ENCODE peak calls at places on chromosomes 2 and 18, in five cellular contexts. One of them, this sample, is unnamed.
A peak's percentile ranks its signal among the peaks of the same experiment; 100 is the strongest.

GRCh38 chr2:153963247-153963646 is 91.5 kb downstream of the GALNT13 start:
- DNase-seq in HEK293T: no peak
- DNase-seq in HepG2: no peak
- DNase-seq in H1: no peak
- DNase-seq in NT2/D1: no peak
- DNase-seq in this sample: no peak

GRCh38 chr2:231452799-231453508 is 11.3 kb downstream of the NCL start:
- DNase-seq in HEK293T: no peak
- DNase-seq in HepG2: peak; percentile 23
- DNase-seq in H1: no peak
- DNase-seq in NT2/D1: no peak
- DNase-seq in this sample: no peak

GRCh38 chr2:139514946-139515345 is 734.8 kb upstream of the NXPH2 start:
- DNase-seq in HEK293T: no peak
- DNase-seq in HepG2: no peak
- DNase-seq in H1: no peak
- DNase-seq in NT2/D1: no peak
- DNase-seq in this sample: no peak

GRCh38 chr2:157777425-157777824 is 98.7 kb downstream of the ACVR1 start:
- DNase-seq in HEK293T: peak; percentile 30
- DNase-seq in HepG2: peak; percentile 55
- DNase-seq in H1: no peak
- DNase-seq in NT2/D1: no peak
- DNase-seq in this sample: no peak

GRCh38 chr2:207258191-207258991 is 92.6 kb upstream of the KLF7 start:
- DNase-seq in HEK293T: no peak
- DNase-seq in HepG2: no peak
- DNase-seq in H1: peak; percentile 33
- DNase-seq in NT2/D1: no peak
- DNase-seq in this sample: no peak

GRCh38 chr2:100104718-100105677 is 37.4 kb downstream of the AFF3 start:
- DNase-seq in HEK293T: peak; percentile 61
- DNase-seq in HepG2: no peak
- DNase-seq in H1: no peak
- DNase-seq in NT2/D1: no peak
- DNase-seq in this sample: no peak

GRCh38 chr18:621181-621580 is 24.4 kb downstream of the CLUL1 start:
- DNase-seq in HEK293T: no peak
- DNase-seq in HepG2: no peak
- DNase-seq in H1: no peak
- DNase-seq in NT2/D1: no peak
- DNase-seq in this sample: no peak

GRCh38 chr2:160042054-160042453 is 20.4 kb downstream of the PLA2R1 start:
- DNase-seq in HEK293T: no peak
- DNase-seq in HepG2: no peak
- DNase-seq in H1: no peak
- DNase-seq in NT2/D1: no peak
- DNase-seq in this sample: no peak

GRCh38 chr18:12589419-12589818 is 68.5 kb downstream of the SPIRE1 start:
- DNase-seq in HEK293T: no peak
- DNase-seq in HepG2: no peak
- DNase-seq in H1: no peak
- DNase-seq in NT2/D1: no peak
- DNase-seq in this sample: no peak

GRCh38 chr2:203688798-203689197 is 17.6 kb upstream of the CD28 start:
- DNase-seq in HEK293T: no peak
- DNase-seq in HepG2: no peak
- DNase-seq in H1: no peak
- DNase-seq in NT2/D1: peak; percentile 3
- DNase-seq in this sample: peak; percentile 68

GRCh38 chr2:216350214-216350789 is 22.0 kb downstream of the MARCHF4 start:
- DNase-seq in HEK293T: no peak
- DNase-seq in HepG2: no peak
- DNase-seq in H1: no peak
- DNase-seq in NT2/D1: no peak
- DNase-seq in this sample: no peak

GRCh38 chr2:79824086-79824786 is 311.4 kb downstream of the CTNNA2 start:
- DNase-seq in HEK293T: no peak
- DNase-seq in HepG2: no peak
- DNase-seq in H1: no peak
- DNase-seq in NT2/D1: no peak
- DNase-seq in this sample: no peak

GRCh38 chr2:36713300-36713699 is 16.8 kb downstream of the VIT start:
- DNase-seq in HEK293T: no peak
- DNase-seq in HepG2: no peak
- DNase-seq in H1: no peak
- DNase-seq in NT2/D1: no peak
- DNase-seq in this sample: no peak

GRCh38 chr2:70957838-70958237 is 20.6 kb upstream of the ANKRD53 start:
- DNase-seq in HEK293T: no peak
- DNase-seq in HepG2: no peak
- DNase-seq in H1: no peak
- DNase-seq in NT2/D1: no peak
- DNase-seq in this sample: no peak

GRCh38 chr2:184363213-184363612 is 235.1 kb upstream of the ZNF804A start:
- DNase-seq in HEK293T: no peak
- DNase-seq in HepG2: peak; percentile 20
- DNase-seq in H1: no peak
- DNase-seq in NT2/D1: no peak
- DNase-seq in this sample: no peak

GRCh38 chr18:35776481-35776880 is 194.9 kb downstream of the GALNT1 start:
- DNase-seq in HEK293T: no peak
- DNase-seq in HepG2: no peak
- DNase-seq in H1: no peak
- DNase-seq in NT2/D1: no peak
- DNase-seq in this sample: no peak

GRCh38 chr2:233131991-233132390 is 71.8 kb downstream of the INPP5D start:
- DNase-seq in HEK293T: no peak
- DNase-seq in HepG2: no peak
- DNase-seq in H1: no peak
- DNase-seq in NT2/D1: no peak
- DNase-seq in this sample: no peak

GRCh38 chr18:22172594-22173049 is 3.2 kb downstream of the GATA6 start:
- DNase-seq in HEK293T: no peak
- DNase-seq in HepG2: no peak
- DNase-seq in H1: no peak
- DNase-seq in NT2/D1: no peak
- DNase-seq in this sample: no peak

GRCh38 chr2:64819774-64820688 is 166.3 kb upstream of the SERTAD2 start:
- DNase-seq in HEK293T: no peak
- DNase-seq in HepG2: no peak
- DNase-seq in H1: no peak
- DNase-seq in NT2/D1: no peak
- DNase-seq in this sample: peak; percentile 78

GRCh38 chr2:222436040-222436413 is 11.7 kb downstream of the SGPP2 start:
- DNase-seq in HEK293T: no peak
- DNase-seq in HepG2: no peak
- DNase-seq in H1: no peak
- DNase-seq in NT2/D1: no peak
- DNase-seq in this sample: no peak

GRCh38 chr2:192049362-192049761 is 145.4 kb downstream of the TMEFF2 start:
- DNase-seq in HEK293T: no peak
- DNase-seq in HepG2: no peak
- DNase-seq in H1: no peak
- DNase-seq in NT2/D1: no peak
- DNase-seq in this sample: no peak

GRCh38 chr2:174544156-174544555 is 53.4 kb downstream of the WIPF1 start:
- DNase-seq in HEK293T: no peak
- DNase-seq in HepG2: peak; percentile 24
- DNase-seq in H1: no peak
- DNase-seq in NT2/D1: no peak
- DNase-seq in this sample: no peak

GRCh38 chr2:85133751-85134254 is 611 bp downstream of the TCF7L1 start:
- DNase-seq in HEK293T: peak; percentile 53
- DNase-seq in HepG2: no peak
- DNase-seq in H1: no peak
- DNase-seq in NT2/D1: no peak
- DNase-seq in this sample: no peak

GRCh38 chr2:160005476-160005875 is 56.9 kb downstream of the PLA2R1 start:
- DNase-seq in HEK293T: no peak
- DNase-seq in HepG2: no peak
- DNase-seq in H1: no peak
- DNase-seq in NT2/D1: no peak
- DNase-seq in this sample: no peak

GRCh38 chr2:151361674-151362380 is 4.4 kb downstream of the TNFAIP6 start:
- DNase-seq in HEK293T: no peak
- DNase-seq in HepG2: no peak
- DNase-seq in H1: no peak
- DNase-seq in NT2/D1: no peak
- DNase-seq in this sample: no peak

GRCh38 chr2:200379481-200380120 is 73.1 kb downstream of the SPATS2L start:
- DNase-seq in HEK293T: no peak
- DNase-seq in HepG2: no peak
- DNase-seq in H1: no peak
- DNase-seq in NT2/D1: no peak
- DNase-seq in this sample: no peak

GRCh38 chr2:207935121-207935990 is 90.0 kb downstream of the PLEKHM3 start:
- DNase-seq in HEK293T: no peak
- DNase-seq in HepG2: peak; percentile 43
- DNase-seq in H1: no peak
- DNase-seq in NT2/D1: no peak
- DNase-seq in this sample: no peak

GRCh38 chr2:20164061-20164733 is 60.7 kb downstream of the SDC1 start:
- DNase-seq in HEK293T: no peak
- DNase-seq in HepG2: no peak
- DNase-seq in H1: no peak
- DNase-seq in NT2/D1: no peak
- DNase-seq in this sample: no peak

GRCh38 chr2:136361521-136361920 is 243.6 kb upstream of the CXCR4 start:
- DNase-seq in HEK293T: no peak
- DNase-seq in HepG2: no peak
- DNase-seq in H1: no peak
- DNase-seq in NT2/D1: no peak
- DNase-seq in this sample: no peak

GRCh38 chr2:136360790-136361189 is 242.8 kb upstream of the CXCR4 start:
- DNase-seq in HEK293T: no peak
- DNase-seq in HepG2: no peak
- DNase-seq in H1: no peak
- DNase-seq in NT2/D1: no peak
- DNase-seq in this sample: no peak

GRCh38 chr2:136362676-136363390 is 244.9 kb upstream of the CXCR4 start:
- DNase-seq in HEK293T: no peak
- DNase-seq in HepG2: no peak
- DNase-seq in H1: no peak
- DNase-seq in NT2/D1: no peak
- DNase-seq in this sample: no peak

GRCh38 chr2:136363470-136363869 is 245.5 kb upstream of the CXCR4 start:
- DNase-seq in HEK293T: no peak
- DNase-seq in HepG2: no peak
- DNase-seq in H1: no peak
- DNase-seq in NT2/D1: no peak
- DNase-seq in this sample: no peak

GRCh38 chr2:136363921-136364320 is 246.0 kb upstream of the CXCR4 start:
- DNase-seq in HEK293T: no peak
- DNase-seq in HepG2: no peak
- DNase-seq in H1: no peak
- DNase-seq in NT2/D1: no peak
- DNase-seq in this sample: no peak
- TF ChIP-seq SUZ12 in HEK293T: no peak
- TF ChIP-seq SUZ12 in HepG2: no peak
- TF ChIP-seq SUZ12 in H1: no peak
- TF ChIP-seq SUZ12 in NT2/D1: no peak
- TF ChIP-seq SUZ12 in this sample: no peak

GRCh38 chr2:23491622-23492336 is 106.8 kb downstream of the KLHL29 start:
- DNase-seq in HEK293T: no peak
- DNase-seq in HepG2: no peak
- DNase-seq in H1: no peak
- DNase-seq in NT2/D1: no peak
- DNase-seq in this sample: no peak
- TF ChIP-seq SUZ12 in HEK293T: no peak
- TF ChIP-seq SUZ12 in HepG2: no peak
- TF ChIP-seq SUZ12 in H1: no peak
- TF ChIP-seq SUZ12 in NT2/D1: no peak
- TF ChIP-seq SUZ12 in this sample: no peak

DNA sequence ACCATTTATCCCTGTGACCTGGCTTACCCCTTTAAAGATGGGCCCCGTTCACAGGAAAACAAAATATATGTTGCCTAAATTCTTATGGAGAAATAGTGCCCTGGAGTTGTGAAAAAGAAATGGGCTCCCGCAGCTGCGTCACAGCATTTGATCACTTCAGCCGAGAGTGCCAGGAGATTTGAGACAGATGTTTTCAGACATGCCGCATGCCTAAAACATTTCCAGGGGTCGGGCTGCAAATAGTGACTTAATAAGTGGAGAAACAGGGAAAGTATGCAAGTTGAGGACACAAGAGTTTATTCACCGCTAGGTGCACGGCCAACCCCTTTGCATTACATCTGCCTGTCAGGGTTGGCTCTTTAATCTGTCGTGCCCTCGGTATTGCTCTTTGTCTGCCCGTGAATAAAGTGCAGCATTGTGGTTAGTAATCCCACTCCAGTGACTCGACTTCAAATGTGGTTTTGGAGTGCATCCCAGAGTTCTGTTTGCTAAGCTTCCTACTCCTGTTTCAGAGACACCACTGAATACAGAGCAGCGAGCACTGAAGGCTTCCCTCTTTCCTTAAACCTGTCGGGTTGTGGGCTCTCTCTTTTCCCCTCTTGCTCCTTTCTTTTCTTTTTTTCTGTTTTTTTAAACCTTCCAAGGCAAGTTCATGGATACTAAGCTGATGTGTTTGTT is 187.5 kb downstream of the LTBP1 start:
- DNase-seq in HEK293T: no peak
- DNase-seq in HepG2: peak; percentile 67
- DNase-seq in H1: no peak
- DNase-seq in NT2/D1: no peak
- DNase-seq in this sample: no peak
- TF ChIP-seq SUZ12 in HEK293T: no peak
- TF ChIP-seq SUZ12 in HepG2: no peak
- TF ChIP-seq SUZ12 in H1: no peak
- TF ChIP-seq SUZ12 in NT2/D1: no peak
- TF ChIP-seq SUZ12 in this sample: no peak

DNA sequence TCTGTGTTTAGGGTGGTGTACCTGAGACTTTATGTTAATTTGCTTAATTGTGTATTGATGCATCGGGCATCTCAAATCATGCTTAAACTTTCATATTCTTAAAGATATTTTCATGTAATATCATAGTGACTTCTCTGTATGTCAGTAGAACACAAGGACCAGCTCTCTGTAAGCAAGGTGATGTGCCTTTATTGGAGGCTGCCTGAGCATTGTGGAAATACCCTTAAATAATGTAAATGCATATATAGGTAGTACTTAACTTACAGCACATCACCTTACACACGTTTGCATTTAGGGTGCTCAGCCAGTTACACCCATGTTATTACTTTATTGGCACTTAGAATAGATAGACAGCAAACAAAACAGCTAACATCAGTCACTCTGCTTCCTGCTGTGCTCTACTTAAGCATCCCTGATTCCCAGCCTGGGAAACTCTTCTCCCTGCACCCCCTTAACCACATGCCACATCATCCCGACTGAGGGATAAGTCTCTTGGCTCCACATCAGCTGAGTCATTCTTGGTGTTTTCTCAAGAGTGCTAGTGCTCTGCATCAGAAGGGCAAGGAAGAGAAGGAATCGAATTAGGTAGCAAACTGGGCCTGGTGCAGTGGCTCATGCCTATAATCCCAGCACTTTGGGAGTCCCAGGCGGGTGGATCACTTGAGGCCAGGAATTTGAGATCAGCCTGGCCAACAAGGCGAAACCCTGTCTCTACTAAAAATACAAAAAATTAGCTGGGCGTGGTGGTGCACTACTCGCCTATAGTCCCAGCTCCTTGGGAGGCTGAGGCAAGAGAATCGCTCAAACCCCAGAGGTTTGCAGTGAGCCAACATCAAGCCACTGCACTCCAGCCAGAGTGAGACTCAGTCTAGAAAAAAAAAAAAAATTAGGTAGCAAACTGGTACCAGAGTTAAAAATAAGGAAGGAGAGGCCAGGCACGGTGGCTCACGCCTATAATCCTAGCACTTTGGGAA is 108.7 kb downstream of the MAP3K20 start:
- DNase-seq in HEK293T: no peak
- DNase-seq in HepG2: no peak
- DNase-seq in H1: no peak
- DNase-seq in NT2/D1: peak; percentile 89
- DNase-seq in this sample: no peak
- TF ChIP-seq SUZ12 in HEK293T: no peak
- TF ChIP-seq SUZ12 in HepG2: no peak
- TF ChIP-seq SUZ12 in H1: no peak
- TF ChIP-seq SUZ12 in NT2/D1: no peak
- TF ChIP-seq SUZ12 in this sample: no peak

This sample was measured in GM12878.